ENCODE peak calls at places on chromosomes 2 and 18, in eight cellular contexts. One of them, this sample, is unnamed.

GRCh38 chr2:166343467-166343866 is 32.3 kb downstream of the SCN9A start:
- DNase-seq in DMS153: peak
- DNase-seq in psoas muscle: no peak
- DNase-seq in activated naive CD4-positive, alpha-beta T cell: no peak
- DNase-seq in GM06990: no peak
- DNase-seq in fibroblast of mammary gland: no peak
- DNase-seq in stimulated activated CD4-positive, alpha-beta T cell treated with anti-CD3 and anti-CD28 coated beads, Interleukin-4, amount 100 ng/mL, for 48 hours: no peak
- DNase-seq in AG20443: no peak
- DNase-seq in this sample: no peak

GRCh38 chr2:212939777-212940531 is 211.5 kb downstream of the IKZF2 start:
- DNase-seq in fibroblast of mammary gland: no peak
- DNase-seq in GM06990: no peak
- DNase-seq in stimulated activated CD4-positive, alpha-beta T cell treated with anti-CD3 and anti-CD28 coated beads, Interleukin-4, amount 100 ng/mL, for 48 hours: no peak
- DNase-seq in DMS153: peak
- DNase-seq in psoas muscle: no peak
- DNase-seq in activated naive CD4-positive, alpha-beta T cell: no peak
- DNase-seq in AG20443: no peak
- DNase-seq in this sample: no peak

GRCh38 chr18:70426818-70427217 is 138.0 kb downstream of the SOCS6 start:
- DNase-seq in psoas muscle: no peak
- DNase-seq in fibroblast of mammary gland: no peak
- DNase-seq in activated naive CD4-positive, alpha-beta T cell: no peak
- DNase-seq in DMS153: no peak
- DNase-seq in stimulated activated CD4-positive, alpha-beta T cell treated with anti-CD3 and anti-CD28 coated beads, Interleukin-4, amount 100 ng/mL, for 48 hours: no peak
- DNase-seq in AG20443: no peak
- DNase-seq in GM06990: no peak
- DNase-seq in this sample: no peak

GRCh38 chr18:57784034-57784815 is 18.9 kb downstream of the ATP8B1 start:
- DNase-seq in DMS153: no peak
- DNase-seq in GM06990: no peak
- DNase-seq in fibroblast of mammary gland: peak
- DNase-seq in stimulated activated CD4-positive, alpha-beta T cell treated with anti-CD3 and anti-CD28 coated beads, Interleukin-4, amount 100 ng/mL, for 48 hours: no peak
- DNase-seq in psoas muscle: no peak
- DNase-seq in activated naive CD4-positive, alpha-beta T cell: no peak
- DNase-seq in AG20443: peak
- DNase-seq in this sample: peak

GRCh38 chr2:109428841-109429710 is 184.7 kb downstream of the SEPTIN10 start:
- DNase-seq in activated naive CD4-positive, alpha-beta T cell: no peak
- DNase-seq in DMS153: no peak
- DNase-seq in stimulated activated CD4-positive, alpha-beta T cell treated with anti-CD3 and anti-CD28 coated beads, Interleukin-4, amount 100 ng/mL, for 48 hours: no peak
- DNase-seq in psoas muscle: peak
- DNase-seq in fibroblast of mammary gland: no peak
- DNase-seq in AG20443: no peak
- DNase-seq in GM06990: no peak
- DNase-seq in this sample: no peak

GRCh38 chr2:190408538-190409271 is 550 bp downstream of the MFSD6 start:
- DNase-seq in stimulated activated CD4-positive, alpha-beta T cell treated with anti-CD3 and anti-CD28 coated beads, Interleukin-4, amount 100 ng/mL, for 48 hours: peak
- DNase-seq in GM06990: peak
- DNase-seq in activated naive CD4-positive, alpha-beta T cell: peak
- DNase-seq in DMS153: peak
- DNase-seq in psoas muscle: peak
- DNase-seq in fibroblast of mammary gland: no peak
- DNase-seq in AG20443: peak
- DNase-seq in this sample: peak

GRCh38 chr2:2586068-2586776 is 255.1 kb upstream of the MYT1L start:
- DNase-seq in AG20443: no peak
- DNase-seq in fibroblast of mammary gland: no peak
- DNase-seq in DMS153: no peak
- DNase-seq in activated naive CD4-positive, alpha-beta T cell: no peak
- DNase-seq in stimulated activated CD4-positive, alpha-beta T cell treated with anti-CD3 and anti-CD28 coated beads, Interleukin-4, amount 100 ng/mL, for 48 hours: no peak
- DNase-seq in GM06990: no peak
- DNase-seq in psoas muscle: peak
- DNase-seq in this sample: no peak

GRCh38 chr2:193562031-193562430 is 1367.3 kb upstream of the TMEFF2 start:
- DNase-seq in AG20443: no peak
- DNase-seq in stimulated activated CD4-positive, alpha-beta T cell treated with anti-CD3 and anti-CD28 coated beads, Interleukin-4, amount 100 ng/mL, for 48 hours: no peak
- DNase-seq in psoas muscle: no peak
- DNase-seq in DMS153: no peak
- DNase-seq in GM06990: no peak
- DNase-seq in activated naive CD4-positive, alpha-beta T cell: no peak
- DNase-seq in fibroblast of mammary gland: no peak
- DNase-seq in this sample: no peak

GRCh38 chr2:16170675-16171424 is 230.5 kb downstream of the MYCN start:
- DNase-seq in activated naive CD4-positive, alpha-beta T cell: no peak
- DNase-seq in GM06990: no peak
- DNase-seq in psoas muscle: no peak
- DNase-seq in AG20443: no peak
- DNase-seq in fibroblast of mammary gland: no peak
- DNase-seq in stimulated activated CD4-positive, alpha-beta T cell treated with anti-CD3 and anti-CD28 coated beads, Interleukin-4, amount 100 ng/mL, for 48 hours: no peak
- DNase-seq in DMS153: no peak
- DNase-seq in this sample: no peak

GRCh38 chr2:129798626-129799025 is 180.8 kb upstream of the RAB6C start:
- DNase-seq in psoas muscle: no peak
- DNase-seq in GM06990: no peak
- DNase-seq in fibroblast of mammary gland: no peak
- DNase-seq in activated naive CD4-positive, alpha-beta T cell: no peak
- DNase-seq in AG20443: no peak
- DNase-seq in stimulated activated CD4-positive, alpha-beta T cell treated with anti-CD3 and anti-CD28 coated beads, Interleukin-4, amount 100 ng/mL, for 48 hours: no peak
- DNase-seq in DMS153: no peak
- DNase-seq in this sample: no peak

GRCh38 chr2:101587251-101587650 is 110.3 kb upstream of the MAP4K4 start:
- DNase-seq in activated naive CD4-positive, alpha-beta T cell: no peak
- DNase-seq in stimulated activated CD4-positive, alpha-beta T cell treated with anti-CD3 and anti-CD28 coated beads, Interleukin-4, amount 100 ng/mL, for 48 hours: no peak
- DNase-seq in GM06990: no peak
- DNase-seq in DMS153: no peak
- DNase-seq in fibroblast of mammary gland: no peak
- DNase-seq in psoas muscle: no peak
- DNase-seq in AG20443: no peak
- DNase-seq in this sample: no peak

GRCh38 chr18:37364237-37364636 is 201.4 kb downstream of the CELF4 start:
- DNase-seq in AG20443: no peak
- DNase-seq in psoas muscle: peak
- DNase-seq in GM06990: no peak
- DNase-seq in activated naive CD4-positive, alpha-beta T cell: no peak
- DNase-seq in fibroblast of mammary gland: no peak
- DNase-seq in DMS153: no peak
- DNase-seq in stimulated activated CD4-positive, alpha-beta T cell treated with anti-CD3 and anti-CD28 coated beads, Interleukin-4, amount 100 ng/mL, for 48 hours: no peak
- DNase-seq in this sample: no peak

GRCh38 chr2:236830931-236831330 is 254.8 kb upstream of the COPS8 start:
- DNase-seq in stimulated activated CD4-positive, alpha-beta T cell treated with anti-CD3 and anti-CD28 coated beads, Interleukin-4, amount 100 ng/mL, for 48 hours: no peak
- DNase-seq in activated naive CD4-positive, alpha-beta T cell: no peak
- DNase-seq in AG20443: no peak
- DNase-seq in psoas muscle: no peak
- DNase-seq in GM06990: no peak
- DNase-seq in fibroblast of mammary gland: no peak
- DNase-seq in DMS153: no peak
- DNase-seq in this sample: no peak

GRCh38 chr18:45567123-45567522 is 48.2 kb upstream of the SLC14A2 start:
- DNase-seq in fibroblast of mammary gland: peak
- DNase-seq in AG20443: peak
- DNase-seq in DMS153: no peak
- DNase-seq in psoas muscle: no peak
- DNase-seq in activated naive CD4-positive, alpha-beta T cell: no peak
- DNase-seq in stimulated activated CD4-positive, alpha-beta T cell treated with anti-CD3 and anti-CD28 coated beads, Interleukin-4, amount 100 ng/mL, for 48 hours: no peak
- DNase-seq in GM06990: no peak
- DNase-seq in this sample: no peak

GRCh38 chr2:82511894-82512293 is 1947.2 kb downstream of the SUCLG1 start:
- DNase-seq in stimulated activated CD4-positive, alpha-beta T cell treated with anti-CD3 and anti-CD28 coated beads, Interleukin-4, amount 100 ng/mL, for 48 hours: no peak
- DNase-seq in psoas muscle: no peak
- DNase-seq in DMS153: no peak
- DNase-seq in fibroblast of mammary gland: no peak
- DNase-seq in AG20443: no peak
- DNase-seq in GM06990: no peak
- DNase-seq in activated naive CD4-positive, alpha-beta T cell: no peak
- DNase-seq in this sample: no peak

GRCh38 chr2:143026411-143027054 is 102.7 kb upstream of the ARHGAP15 start:
- DNase-seq in DMS153: no peak
- DNase-seq in stimulated activated CD4-positive, alpha-beta T cell treated with anti-CD3 and anti-CD28 coated beads, Interleukin-4, amount 100 ng/mL, for 48 hours: no peak
- DNase-seq in AG20443: no peak
- DNase-seq in fibroblast of mammary gland: peak
- DNase-seq in activated naive CD4-positive, alpha-beta T cell: no peak
- DNase-seq in GM06990: no peak
- DNase-seq in psoas muscle: no peak
- DNase-seq in this sample: no peak

GRCh38 chr2:94994063-94994913 is 31.2 kb upstream of the MAL start:
- DNase-seq in DMS153: no peak
- DNase-seq in GM06990: no peak
- DNase-seq in fibroblast of mammary gland: no peak
- DNase-seq in psoas muscle: no peak
- DNase-seq in AG20443: no peak
- DNase-seq in stimulated activated CD4-positive, alpha-beta T cell treated with anti-CD3 and anti-CD28 coated beads, Interleukin-4, amount 100 ng/mL, for 48 hours: no peak
- DNase-seq in activated naive CD4-positive, alpha-beta T cell: no peak
- DNase-seq in this sample: no peak

GRCh38 chr2:212987492-212987891 is 163.9 kb downstream of the IKZF2 start:
- DNase-seq in AG20443: no peak
- DNase-seq in DMS153: no peak
- DNase-seq in psoas muscle: no peak
- DNase-seq in fibroblast of mammary gland: peak
- DNase-seq in stimulated activated CD4-positive, alpha-beta T cell treated with anti-CD3 and anti-CD28 coated beads, Interleukin-4, amount 100 ng/mL, for 48 hours: no peak
- DNase-seq in GM06990: no peak
- DNase-seq in activated naive CD4-positive, alpha-beta T cell: no peak
- DNase-seq in this sample: no peak

GRCh38 chr2:46239847-46240181 is 57.4 kb upstream of the EPAS1 start:
- DNase-seq in stimulated activated CD4-positive, alpha-beta T cell treated with anti-CD3 and anti-CD28 coated beads, Interleukin-4, amount 100 ng/mL, for 48 hours: peak
- DNase-seq in GM06990: no peak
- DNase-seq in activated naive CD4-positive, alpha-beta T cell: peak
- DNase-seq in DMS153: no peak
- DNase-seq in AG20443: no peak
- DNase-seq in fibroblast of mammary gland: no peak
- DNase-seq in psoas muscle: no peak
- DNase-seq in this sample: peak

GRCh38 chr2:54402350-54402749 is 53.8 kb upstream of the SPTBN1 start:
- DNase-seq in AG20443: no peak
- DNase-seq in fibroblast of mammary gland: peak
- DNase-seq in activated naive CD4-positive, alpha-beta T cell: no peak
- DNase-seq in psoas muscle: peak
- DNase-seq in stimulated activated CD4-positive, alpha-beta T cell treated with anti-CD3 and anti-CD28 coated beads, Interleukin-4, amount 100 ng/mL, for 48 hours: no peak
- DNase-seq in DMS153: no peak
- DNase-seq in GM06990: no peak
- DNase-seq in this sample: peak

This sample was measured in HT1080.